ENCODE peak calls at places on chromosome 12, in four cellular contexts. X is HepG2, J is H1, G is HCT116. B is an unnamed sample.

GRCh38 chr12:107513184-107513583 is 172.4 kb upstream of the PWP1 start:
- DNase-seq in X (no peak), J (no peak), G (no peak), B (no peak)

GRCh38 chr12:15227004-15227679 is 5.9 kb upstream of the RERG start:
- DNase-seq in X (peak), J (no peak), G (peak), B (peak)

GRCh38 chr12:6963741-6964446 is 6.6 kb downstream of the PHB2 start:
- DNase-seq in X (no peak), J (no peak), G (no peak), B (no peak)

GRCh38 chr12:45893240-45893639 is 97.1 kb downstream of the SCAF11 start:
- DNase-seq in X (peak), J (no peak), G (peak), B (no peak)

GRCh38 chr12:130689408-130690405 is 26.4 kb downstream of the RIMBP2 start:
- DNase-seq in X (no peak), J (no peak), G (no peak), B (no peak)

GRCh38 chr12:47190271-47190750 is 110.6 kb upstream of the AMIGO2 start:
- DNase-seq in X (no peak), J (no peak), G (no peak), B (no peak)

GRCh38 chr12:89384050-89384749 is 31.9 kb upstream of the DUSP6 start:
- DNase-seq in X (peak), J (peak), G (no peak), B (peak)

GRCh38 chr12:80056845-80057244 is 42.5 kb upstream of the OTOGL start:
- DNase-seq in X (no peak), J (no peak), G (no peak), B (no peak)

GRCh38 chr12:26982866-26983265 is 31.3 kb downstream of the TM7SF3 start:
- DNase-seq in X (no peak), J (no peak), G (no peak), B (no peak)

GRCh38 chr12:123807670-123808069 is 45.6 kb downstream of the DNAH10 start:
- DNase-seq in X (no peak), J (no peak), G (no peak), B (no peak)

GRCh38 chr12:114743799-114744198 is 59.8 kb upstream of the TBX3 start:
- DNase-seq in X (no peak), J (no peak), G (no peak), B (no peak)

GRCh38 chr12:21643758-21644157 is 13.9 kb downstream of the LDHB start:
- DNase-seq in X (no peak), J (no peak), G (no peak), B (no peak)

GRCh38 chr12:100293017-100293416 is 26.0 kb downstream of the SCYL2 start:
- DNase-seq in X (no peak), J (no peak), G (no peak), B (no peak)

GRCh38 chr12:106154781-106155273 is 16.1 kb upstream of the NUAK1 start:
- DNase-seq in X (no peak), J (no peak), G (no peak), B (no peak)

GRCh38 chr12:117695956-117696355 is 272.8 kb downstream of the KSR2 start:
- DNase-seq in X (no peak), J (no peak), G (no peak), B (no peak)

DNA sequence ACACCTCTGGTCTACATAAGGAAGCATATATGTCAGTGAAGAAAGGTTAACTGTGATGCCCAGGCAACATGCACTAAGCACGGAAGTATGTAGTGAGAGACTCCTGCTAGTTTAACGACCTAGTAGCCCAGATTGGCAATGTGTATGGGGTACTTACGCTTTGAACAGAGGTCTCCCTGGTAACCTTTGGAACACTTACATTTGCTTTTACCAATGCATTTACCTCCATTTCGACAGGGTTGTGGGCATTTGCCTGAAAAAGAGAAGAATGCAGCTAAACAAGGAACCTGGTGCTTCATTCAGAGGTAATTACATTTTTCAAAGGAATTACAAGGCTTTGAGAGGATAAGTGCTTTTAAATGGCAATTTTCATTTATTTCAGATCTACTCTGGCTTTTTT is 65.2 kb downstream of the WIF1 start:
- DNase-seq in X (no peak), J (peak), G (no peak), B (no peak)
- TF ChIP-seq ATF3 in X (no peak), J (no peak), G (no peak), B (no peak)

DNA sequence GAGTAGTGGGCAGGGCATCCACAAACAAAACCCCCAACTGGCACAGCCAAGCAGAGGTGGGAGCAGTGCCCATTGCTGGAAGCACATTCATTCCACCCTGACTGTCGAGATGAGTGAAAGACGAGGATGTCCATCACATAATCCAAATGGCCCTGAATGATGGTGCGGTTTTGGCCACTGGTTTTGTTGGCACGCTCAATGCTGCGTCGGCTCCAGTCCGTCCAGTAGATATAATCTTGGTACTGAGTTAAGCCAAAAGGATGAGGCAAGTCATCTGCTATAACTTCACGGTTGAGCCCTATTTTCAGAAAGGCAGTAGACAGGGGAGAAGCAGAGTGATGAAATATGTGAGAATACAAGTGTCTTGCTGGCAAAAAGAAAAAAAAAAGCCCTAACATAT is 88.1 kb downstream of the BCL2L14 start:
- DNase-seq in X (no peak), J (no peak), G (no peak), B (no peak)
- TF ChIP-seq ATF3 in X (no peak), J (no peak), G (no peak), B (no peak)

GRCh38 chr12:12201274-12201758 is 65.5 kb downstream of the LRP6 start:
- DNase-seq in X (no peak), J (no peak), G (no peak), B (no peak)
- TF ChIP-seq ATF3 in X (no peak), J (no peak), G (no peak), B (no peak)

GRCh38 chr12:23757541-23757962 is 191.9 kb downstream of the SOX5 start:
- DNase-seq in X (peak), J (no peak), G (no peak), B (no peak)

GRCh38 chr12:23756416-23756815 is 193.1 kb downstream of the SOX5 start:
- DNase-seq in X (no peak), J (no peak), G (no peak), B (no peak)

GRCh38 chr12:23760495-23760894 is 189.0 kb downstream of the SOX5 start:
- DNase-seq in X (no peak), J (no peak), G (no peak), B (peak)
- TF ChIP-seq ATF3 in X (no peak), J (no peak), G (no peak), B (no peak)

GRCh38 chr12:124927325-124928094 is 13.1 kb upstream of the UBC start:
- DNase-seq in X (peak), J (no peak), G (peak), B (peak)
- TF ChIP-seq ATF3 in X (no peak), J (no peak), G (no peak), B (no peak)

DNA sequence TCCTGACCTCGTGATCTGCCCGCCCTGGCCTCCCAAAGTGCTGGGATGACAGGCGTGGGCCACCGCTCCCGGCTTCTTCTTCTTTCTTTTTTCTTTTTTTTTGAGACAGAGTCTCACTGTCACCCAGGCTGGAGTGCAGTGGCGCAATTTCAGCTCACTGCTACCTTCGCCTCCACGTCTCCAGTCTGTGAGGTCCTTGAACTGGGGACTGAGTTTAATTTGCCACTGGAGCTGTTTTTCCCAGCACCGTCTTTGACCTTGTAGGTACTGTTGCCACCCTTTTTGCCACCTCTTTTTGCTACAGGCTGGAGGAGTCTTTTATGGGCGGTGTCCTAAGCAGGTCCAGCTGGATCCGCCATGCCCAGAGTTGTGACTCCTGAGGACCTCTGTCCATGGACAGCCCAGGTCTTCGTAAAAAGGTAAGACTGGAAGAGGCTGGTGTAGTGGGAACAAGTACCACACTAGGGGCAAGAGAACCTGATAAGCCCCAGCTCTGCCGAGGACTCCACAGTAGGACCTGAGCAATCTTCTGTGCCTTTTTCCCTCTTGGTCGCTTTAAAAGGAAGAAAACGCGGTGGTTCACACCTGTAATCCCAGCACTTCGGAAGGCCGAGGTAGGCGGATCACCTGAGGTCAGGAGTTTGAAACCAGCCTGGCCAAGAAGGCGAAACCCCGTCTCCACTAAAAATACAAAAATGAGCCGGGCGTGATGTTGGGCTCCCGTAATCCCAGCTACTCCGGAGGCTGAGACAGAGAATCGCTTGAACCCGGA is 976 bp downstream of the RNU4-2 start:
- DNase-seq in X (peak), J (no peak), G (no peak), B (peak)
- TF ChIP-seq ATF3 in X (no peak), J (no peak), G (no peak), B (no peak)

GRCh38 chr12:60335765-60336164 is 739.9 kb downstream of the SLC16A7 start:
- DNase-seq in X (no peak), J (no peak), G (peak), B (no peak)
- TF ChIP-seq ATF3 in X (no peak), J (no peak), G (no peak), B (no peak)

B was measured in WTC11.